ENCODE peak calls at places on chromosomes 2 and 18, in four cellular contexts. V is OCI-LY7; W is Peyer's patch; N is CD4-positive, alpha-beta T cell. R is an unnamed sample. For H3K9me3, the result is how much of the 10 kb centered on the place peaks cover.

GRCh38 chr2:98985905-98986666 is 50.1 kb upstream of the CRACDL start:
- DNase-seq in W (no peak), V (peak), N (no peak), R (no peak)

GRCh38 chr2:19911799-19912509 is 10.2 kb upstream of the TTC32 start:
- DNase-seq in W (no peak), V (no peak), N (no peak), R (no peak)

GRCh38 chr2:96546321-96546720 is 9.8 kb downstream of the ARID5A start:
- DNase-seq in N (no peak), W (peak), V (no peak), R (no peak)

GRCh38 chr2:240329778-240330177 is 105.7 kb upstream of the GPC1 start:
- DNase-seq in W (no peak), N (no peak), V (no peak), R (no peak)

GRCh38 chr2:150689600-150689999 is 202.1 kb upstream of the RND3 start:
- DNase-seq in W (no peak), N (no peak), V (no peak), R (no peak)

GRCh38 chr2:96715658-96716057 is 24.2 kb downstream of the LMAN2L start:
- DNase-seq in N (no peak), W (no peak), V (no peak), R (no peak)

GRCh38 chr2:55161295-55162210 is 70.5 kb downstream of the CLHC1 start:
- DNase-seq in W (no peak), N (no peak), V (no peak), R (peak)

GRCh38 chr2:35783723-35784122 is 571.9 kb upstream of the CRIM1 start:
- DNase-seq in V (no peak), N (no peak), W (no peak), R (no peak)

GRCh38 chr2:104583791-104584190 is 270.1 kb upstream of the POU3F3 start:
- DNase-seq in N (no peak), V (no peak), W (no peak), R (no peak)

GRCh38 chr2:38030590-38031326 is 45.2 kb downstream of the CYP1B1 start:
- DNase-seq in N (no peak), V (no peak), W (no peak), R (no peak)

GRCh38 chr2:98504386-98505109 is 59.9 kb downstream of the INPP4A start:
- DNase-seq in W (no peak), V (no peak), N (no peak), R (no peak)

GRCh38 chr2:101040761-101041160 is 38.7 kb downstream of the RPL31 start:
- DNase-seq in W (no peak), N (no peak), V (no peak), R (no peak)

GRCh38 chr18:54812885-54813284 is 15.4 kb upstream of the RAB27B start:
- DNase-seq in N (no peak), W (no peak), V (no peak), R (no peak)

GRCh38 chr2:140658766-140659165 is 1472.0 kb downstream of the LRP1B start:
- DNase-seq in V (no peak), N (no peak), W (no peak), R (no peak)

GRCh38 chr2:241393524-241394196 is 37.6 kb downstream of the FARP2 start:
- DNase-seq in W (no peak), V (no peak), N (no peak), R (no peak)

GRCh38 chr18:75548353-75548752 is 120.8 kb upstream of the SMIM21 start:
- DNase-seq in N (no peak), W (no peak), V (no peak), R (peak)

GRCh38 chr2:11133238-11133935 is 21.9 kb upstream of the SLC66A3 start:
- DNase-seq in V (no peak), W (no peak), N (no peak), R (no peak)

GRCh38 chr2:112156152-112156986 is 18.2 kb downstream of the FBLN7 start:
- DNase-seq in W (no peak), N (no peak), V (no peak), R (no peak)

GRCh38 chr2:27174638-27175037 is 25.8 kb downstream of the TCF23 start:
- DNase-seq in W (no peak), V (peak), N (no peak), R (no peak)

GRCh38 chr2:23427976-23428375 is 43.0 kb downstream of the KLHL29 start:
- DNase-seq in V (no peak), W (no peak), N (no peak), R (no peak)

GRCh38 chr18:13914170-13914569 is 1.2 kb downstream of the MC2R start:
- DNase-seq in V (no peak), W (no peak), N (no peak), R (no peak)
- H3K9me3 ChIP-seq in V (under half), W (under half), N (under half), R (under half)

DNA sequence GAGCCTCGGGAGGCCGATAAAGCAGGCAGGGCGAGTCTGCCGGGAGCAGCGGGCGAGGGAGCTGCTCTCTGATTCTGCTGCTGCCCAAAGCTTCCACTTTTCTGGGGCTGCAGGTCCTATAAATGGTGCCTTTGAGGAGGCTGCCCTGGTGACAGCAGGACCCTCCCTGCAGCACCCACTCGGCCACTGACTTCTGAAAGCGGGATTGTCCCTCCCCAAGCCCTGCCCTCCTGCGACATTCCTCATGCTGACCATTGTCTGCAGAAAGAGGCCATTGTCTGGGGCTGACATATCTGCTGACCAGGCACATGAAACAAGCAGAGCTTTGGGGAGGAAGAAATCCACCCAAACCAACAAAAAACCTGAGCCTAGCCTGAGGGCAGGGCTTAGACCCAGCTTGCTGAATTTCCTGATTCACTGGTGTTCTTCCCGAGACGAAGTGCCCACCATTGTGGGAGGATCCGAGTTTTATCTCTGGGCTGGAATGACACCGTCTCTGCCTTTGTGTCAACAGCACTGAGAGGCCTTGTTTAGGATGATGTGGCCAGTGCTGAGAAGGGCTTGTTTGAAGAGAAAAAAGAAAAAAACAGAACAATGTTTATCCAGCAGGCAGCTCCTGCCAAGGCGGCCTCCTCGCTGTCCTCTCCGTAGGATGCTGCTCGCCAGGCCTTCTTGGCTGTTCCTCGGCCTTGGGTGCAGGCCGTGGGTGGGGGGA is 129.7 kb downstream of the MYCN start:
- DNase-seq in W (no peak), N (no peak), V (no peak), R (no peak)
- H3K9me3 ChIP-seq in W (under half), N (under half), V (under half), R (under half)

GRCh38 chr2:62561586-62561985 is 55.6 kb upstream of the TMEM17 start:
- DNase-seq in W (no peak), V (no peak), N (no peak), R (no peak)
- H3K9me3 ChIP-seq in W (under half), V (under half), N (under half), R (under half)

GRCh38 chr18:79727211-79727610 is 47.6 kb downstream of the CTDP1 start:
- DNase-seq in N (no peak), W (no peak), V (no peak), R (no peak)

GRCh38 chr18:79726721-79727120 is 47.1 kb downstream of the CTDP1 start:
- DNase-seq in W (no peak), N (no peak), V (no peak), R (no peak)

GRCh38 chr18:79730804-79731203 is 51.2 kb downstream of the CTDP1 start:
- DNase-seq in V (no peak), N (no peak), W (no peak), R (no peak)

GRCh38 chr18:79728931-79729586 is 49.5 kb downstream of the CTDP1 start:
- DNase-seq in N (no peak), V (no peak), W (no peak), R (no peak)

GRCh38 chr18:79729611-79730010 is 50.0 kb downstream of the CTDP1 start:
- DNase-seq in N (no peak), W (no peak), V (no peak), R (no peak)
- H3K9me3 ChIP-seq in N (under half), W (under half), V (under half), R (half or more)

R was measured in lung.